ENCODE peak calls at places on chromosomes 4 and X, in five cellular contexts. O is A549, K is transverse colon, N is HepG2, J is ovary. U is an unnamed sample.

GRCh38 chrX:26922278-26922677 is 540.9 kb downstream of the PPP4R3C start:
- DNase-seq in J (no peak), N (no peak), K (no peak), O (no peak), U (no peak)

GRCh38 chr4:169404959-169405358 is 134.2 kb upstream of the SH3RF1 start:
- DNase-seq in J (no peak), N (no peak), O (no peak), K (no peak), U (no peak)

GRCh38 chr4:169861592-169861991 is 103.8 kb upstream of the HPF1 start:
- DNase-seq in O (no peak), J (no peak), K (no peak), N (no peak), U (no peak)

GRCh38 chr4:173990126-173990878 is 293.2 kb downstream of the FBXO8 start:
- DNase-seq in J (no peak), O (peak; percentile 8), K (no peak), N (peak; percentile 15), U (no peak)

GRCh38 chr4:52925531-52925968 is 63.4 kb downstream of the RASL11B start:
- DNase-seq in K (no peak), N (no peak), J (no peak), O (no peak), U (no peak)

GRCh38 chr4:163710158-163710557 is 215.7 kb downstream of the TMA16 start:
- DNase-seq in J (no peak), O (no peak), K (no peak), N (no peak), U (no peak)

GRCh38 chrX:22690116-22690515 is 309.6 kb upstream of the DDX53 start:
- DNase-seq in N (no peak), O (no peak), K (no peak), J (no peak), U (no peak)

GRCh38 chr4:109052699-109053656 is 249.5 kb downstream of the COL25A1 start:
- DNase-seq in J (no peak), O (no peak), K (no peak), N (no peak), U (no peak)

GRCh38 chr4:174604198-174604597 is 81.9 kb upstream of the HPGD start:
- DNase-seq in O (no peak), N (no peak), J (no peak), K (no peak), U (no peak)

GRCh38 chr4:106056914-106057313 is 161.6 kb downstream of the NPNT start:
- DNase-seq in N (no peak), O (no peak), K (no peak), J (no peak), U (no peak)

GRCh38 chr4:127778102-127778501 is 4.0 kb upstream of the HSPA4L start:
- DNase-seq in N (peak; percentile 71), J (no peak), K (no peak), O (no peak), U (no peak)

GRCh38 chr4:32778025-32778424 is 2057.9 kb downstream of the PCDH7 start:
- DNase-seq in J (no peak), K (no peak), O (no peak), N (no peak), U (no peak)

GRCh38 chr4:184322328-184323025 is 104.8 kb upstream of the ENPP6 start:
- DNase-seq in J (no peak), O (no peak), K (no peak), N (no peak), U (no peak)

GRCh38 chr4:101528526-101528925 is 181.2 kb upstream of the PPP3CA start:
- DNase-seq in N (peak; percentile 9), J (no peak), K (no peak), O (no peak), U (no peak)

GRCh38 chr4:2083116-2083825 is 24.1 kb downstream of the NAT8L start:
- DNase-seq in N (no peak), K (peak; percentile 2), J (peak; percentile 4), O (no peak), U (no peak)

GRCh38 chr4:109254845-109255244 is 47.6 kb downstream of the COL25A1 start:
- DNase-seq in N (no peak), O (no peak), K (no peak), J (no peak), U (no peak)

GRCh38 chr4:4386736-4387392 is at the start of gene NSG1:
- DNase-seq in N (no peak), O (no peak), J (peak; percentile 71), K (no peak), U (no peak)

GRCh38 chr4:112910109-112910736 is 139.2 kb upstream of the ANK2 start:
- DNase-seq in N (no peak), K (no peak), J (no peak), O (no peak), U (no peak)

DNA sequence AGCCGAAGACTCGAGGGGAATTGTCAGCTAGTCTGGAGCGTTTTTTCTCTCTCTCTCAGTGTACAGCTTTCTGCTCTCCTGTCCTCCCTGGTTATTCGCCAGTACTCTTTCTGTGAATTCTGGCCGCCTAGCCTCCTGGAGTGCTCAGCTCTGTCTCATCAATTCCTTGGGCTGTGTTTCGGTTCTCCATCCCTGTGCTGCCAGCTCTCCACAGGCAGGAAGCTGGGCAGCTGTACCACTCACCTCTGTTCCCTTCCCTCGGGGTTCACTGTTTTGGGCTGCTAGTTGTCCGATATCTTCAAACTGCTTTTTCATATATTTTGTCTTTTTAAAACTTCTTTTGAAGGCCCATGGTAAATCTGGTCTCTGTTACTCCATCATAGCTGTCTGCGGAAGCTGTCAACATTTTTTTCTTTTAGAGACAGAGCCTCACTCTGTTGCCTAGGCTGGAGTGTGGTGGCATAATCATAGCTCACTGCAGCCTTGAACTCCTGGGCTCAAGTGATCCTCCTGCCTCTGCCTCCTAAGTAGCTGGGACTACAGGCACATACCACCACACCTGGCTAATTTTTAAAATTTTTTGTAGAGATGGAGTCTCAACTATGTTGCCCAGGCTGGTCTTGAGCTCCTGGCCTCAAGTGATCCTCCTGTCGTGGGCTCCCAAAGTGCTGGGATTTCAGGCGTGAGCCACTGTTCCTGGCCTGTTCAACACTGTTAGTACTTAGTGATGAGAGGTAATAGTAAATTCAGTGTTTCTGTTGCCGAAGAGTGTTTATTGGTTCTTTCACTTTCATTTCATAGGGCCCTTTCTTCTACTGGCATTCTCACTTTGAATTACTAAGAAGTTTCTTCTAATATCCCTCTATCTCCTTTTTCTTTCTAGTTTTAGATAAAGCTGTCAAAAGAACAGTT is 18.6 kb downstream of the ZCCHC4 start:
- DNase-seq in K (no peak), N (no peak), O (no peak), J (no peak), U (no peak)
- H3K4me3 ChIP-seq in K (peak overlapping the region; percentile 38), N (no peak overlapping the region), O (no peak overlapping the region), J (no peak overlapping the region), U (no peak overlapping the region)

DNA sequence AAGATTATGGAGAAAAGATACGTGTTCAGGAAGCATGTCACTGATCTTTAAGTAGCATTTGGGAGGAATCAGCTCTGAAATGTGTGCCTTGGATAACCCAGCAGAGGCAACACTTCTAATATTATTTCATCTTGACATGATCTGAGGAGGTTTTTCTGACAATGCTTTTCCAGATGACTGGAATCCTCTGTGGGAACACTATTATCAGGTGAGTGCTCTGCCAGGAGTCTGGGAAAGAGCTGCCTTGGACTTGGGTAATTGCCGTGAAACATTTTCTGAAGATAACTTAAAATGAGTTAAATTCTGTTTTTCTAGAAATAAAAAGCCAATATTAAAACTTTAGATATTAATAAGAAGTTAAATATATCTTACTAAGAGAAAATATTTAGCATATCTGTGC is 78.2 kb upstream of the QRFPR start:
- DNase-seq in J (no peak), O (no peak), K (no peak), N (no peak), U (no peak)
- TF ChIP-seq EP300 in J (no peak), O (no peak), K (no peak), N (no peak), U (no peak)

DNA sequence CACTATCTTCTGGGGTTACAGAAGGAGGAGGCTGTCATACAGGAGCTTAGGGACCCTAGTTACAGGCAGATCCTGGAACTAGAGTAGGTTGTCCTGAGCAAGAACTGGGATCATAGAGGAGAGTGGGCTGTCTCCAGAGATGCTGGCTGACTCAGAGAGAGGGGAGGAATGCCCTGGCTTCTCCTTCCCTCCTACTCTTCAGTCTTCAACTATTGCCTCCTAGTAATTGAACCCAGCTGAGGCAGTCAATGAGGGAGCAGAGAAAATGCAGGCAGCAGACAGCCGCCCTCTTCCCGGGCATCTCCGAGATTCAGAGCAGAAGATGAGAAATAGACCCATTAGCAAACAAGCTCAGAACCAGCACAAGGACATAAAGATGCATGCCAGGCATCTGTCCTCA is 118.3 kb upstream of the PDE5A start:
- DNase-seq in K (no peak), N (no peak), O (no peak), J (no peak), U (no peak)
- TF ChIP-seq POLR2A in K (no peak), N (no peak), O (no peak), J (no peak), U (no peak)

GRCh38 chr4:138972956-138973819 is 42.4 kb upstream of the NOCT start:
- DNase-seq in N (no peak), K (no peak), O (no peak), J (no peak), U (no peak)
- H3K4me3 ChIP-seq in N (no peak overlapping the region), K (no peak overlapping the region), O (no peak overlapping the region), J (no peak overlapping the region), U (no peak overlapping the region)

GRCh38 chr4:7844247-7844991 is 95.2 kb downstream of the AFAP1 start:
- DNase-seq in N (peak; percentile 70), J (peak; percentile 73), K (peak; percentile 81), O (peak; percentile 61), U (peak; percentile 74)
- TF ChIP-seq EP300 in N (no peak), J (no peak), K (no peak), O (peak; percentile 52), U (no peak)

GRCh38 chr4:38669233-38669632 is 5.2 kb downstream of the KLF3 start:
- DNase-seq in N (no peak), O (no peak), K (no peak), J (no peak), U (no peak)

GRCh38 chr4:38664704-38665401 is 854 bp downstream of the KLF3 start:
- DNase-seq in O (no peak), J (peak; percentile 88), N (peak; percentile 52), K (peak; percentile 72), U (peak; percentile 43)

GRCh38 chr4:38665846-38666490 is 2.0 kb downstream of the KLF3 start:
- DNase-seq in O (no peak), K (no peak), J (no peak), N (no peak), U (no peak)

GRCh38 chr4:38668203-38668602 is 4.2 kb downstream of the KLF3 start:
- DNase-seq in J (no peak), K (no peak), O (no peak), N (no peak), U (no peak)

DNA sequence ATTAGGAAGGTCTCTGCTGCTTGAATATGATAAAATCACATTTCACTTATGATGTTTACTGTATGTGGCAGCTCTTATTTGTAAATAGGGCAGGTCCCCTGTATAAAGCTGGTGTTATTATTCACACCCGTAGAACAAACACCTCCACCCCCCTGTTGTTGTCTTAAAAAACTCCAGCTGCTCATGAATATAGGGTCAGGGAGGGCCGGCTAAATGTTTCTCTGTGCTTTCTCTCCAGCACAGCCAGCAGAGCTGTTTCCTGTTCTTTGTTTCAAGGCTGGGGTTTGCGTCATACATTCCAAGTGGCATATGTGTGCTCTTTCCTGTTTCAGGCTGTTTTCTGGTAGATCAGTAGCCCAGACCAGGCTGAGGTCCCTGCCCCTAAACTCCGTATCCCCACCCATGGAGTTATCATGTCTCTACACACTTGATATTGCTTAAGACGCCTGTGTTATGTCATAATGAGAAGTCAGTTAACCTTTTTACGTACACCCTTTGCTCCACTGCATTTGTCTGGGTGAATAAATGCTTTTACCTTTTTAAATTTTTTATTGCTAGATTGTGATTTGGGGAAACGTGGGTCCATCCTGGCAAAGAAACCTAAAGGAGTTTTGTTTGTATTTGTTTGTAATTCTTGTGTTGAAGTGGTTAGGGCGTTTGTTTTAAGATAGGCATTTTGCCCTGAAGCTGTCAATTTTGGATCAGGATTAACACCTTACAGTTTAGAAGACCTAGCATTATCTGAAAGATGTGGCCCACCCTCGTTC is 3.2 kb downstream of the KLF3 start:
- DNase-seq in N (peak; percentile 97), O (peak; percentile 89), K (peak; percentile 87), J (peak; percentile 80), U (peak; percentile 90)
- TF ChIP-seq POLR2A in N (peak; percentile 60), O (no peak), K (peak; percentile 95), J (peak; percentile 67), U (peak; percentile 74)

U was measured in tibial nerve.